ENCODE peak calls at places on chromosomes 12 and 14, in five cellular contexts. G is suprapubic skin, P is IMR-90, N is thoracic aorta, O is MM.1S. J is an unnamed sample.

GRCh38 chr12:76460807-76461206 is 98.8 kb downstream of the OSBPL8 start:
- DNase-seq in G (no peak), P (no peak), N (no peak), O (no peak), J (no peak)

GRCh38 chr14:99604766-99605298 is 825 bp upstream of the CCDC85C start:
- DNase-seq in G (no peak), P (peak; percentile 33), N (no peak), O (peak; percentile 11), J (peak; percentile 80)

GRCh38 chr14:91796622-91797347 is 64.9 kb upstream of the CATSPERB start:
- DNase-seq in G (no peak), P (peak; percentile 28), N (no peak), O (no peak), J (no peak)

GRCh38 chr14:80764496-80764895 is 177.0 kb downstream of the CEP128 start:
- DNase-seq in G (no peak), P (peak; percentile 34), N (no peak), O (no peak), J (no peak)

GRCh38 chr12:122519418-122519817 is 7.3 kb downstream of the RSRC2 start:
- DNase-seq in G (no peak), P (no peak), N (no peak), O (no peak), J (no peak)

GRCh38 chr12:1594045-1594294 is 411 bp downstream of the FBXL14 start:
- DNase-seq in G (no peak), P (no peak), N (no peak), O (peak; percentile 76), J (peak; percentile 88)

GRCh38 chr12:126347421-126347820 is 1282.2 kb downstream of the AACS start:
- DNase-seq in G (no peak), P (no peak), N (no peak), O (no peak), J (no peak)

GRCh38 chr12:109020136-109020535 is 732 bp downstream of the SVOP start:
- DNase-seq in G (no peak), P (no peak), N (no peak), O (no peak), J (no peak)

GRCh38 chr12:100715976-100716657 is 78.5 kb upstream of the ANO4 start:
- DNase-seq in G (no peak), P (no peak), N (no peak), O (no peak), J (no peak)

GRCh38 chr12:52182456-52182855 is 9.4 kb downstream of the KRT80 start:
- DNase-seq in G (no peak), P (peak; percentile 23), N (no peak), O (no peak), J (no peak)

GRCh38 chr14:58296731-58297130 is 1.6 kb upstream of the ARID4A start:
- DNase-seq in G (no peak), P (peak; percentile 29), N (no peak), O (no peak), J (no peak)

GRCh38 chr14:59098377-59098776 is 90.1 kb upstream of the DAAM1 start:
- DNase-seq in G (no peak), P (peak; percentile 98), N (no peak), O (no peak), J (no peak)

GRCh38 chr14:23539209-23539866 is 12.2 kb downstream of the ZFHX2 start:
- DNase-seq in G (no peak), P (peak; percentile 28), N (no peak), O (peak; percentile 15), J (no peak)

GRCh38 chr14:67503331-67503730 is 14.8 kb upstream of the TMEM229B start:
- DNase-seq in G (no peak), P (no peak), N (no peak), O (no peak), J (no peak)

GRCh38 chr14:23827100-23827892 is 126.3 kb upstream of the DHRS4 start:
- DNase-seq in G (no peak), P (no peak), N (no peak), O (no peak), J (no peak)

GRCh38 chr14:32370720-32371119 is 41.6 kb downstream of the AKAP6 start:
- DNase-seq in G (no peak), P (peak; percentile 89), N (no peak), O (no peak), J (no peak)

GRCh38 chr14:59728294-59728693 is 142.3 kb downstream of the RTN1 start:
- DNase-seq in G (no peak), P (no peak), N (no peak), O (no peak), J (no peak)

GRCh38 chr14:93759781-93760307 is 28.4 kb downstream of the PRIMA1 start:
- DNase-seq in G (no peak), P (no peak), N (peak; percentile 21), O (no peak), J (no peak)

GRCh38 chr12:105253882-105254513 is 18.0 kb upstream of the APPL2 start:
- DNase-seq in G (no peak), P (peak; percentile 73), N (no peak), O (no peak), J (no peak)

GRCh38 chr14:52876311-52876710 is 74.5 kb downstream of the FERMT2 start:
- DNase-seq in G (no peak), P (peak; percentile 77), N (no peak), O (no peak), J (no peak)

GRCh38 chr12:93790472-93791152 is 113.4 kb downstream of the CRADD start:
- DNase-seq in G (no peak), P (peak; percentile 89), N (no peak), O (no peak), J (no peak)

GRCh38 chr12:82874935-82875334 is 188.2 kb downstream of the TMTC2 start:
- DNase-seq in G (no peak), P (peak; percentile 67), N (no peak), O (no peak), J (no peak)

GRCh38 chr14:28301179-28301578 is 465.4 kb upstream of the FOXG1 start:
- DNase-seq in G (no peak), P (no peak), N (no peak), O (no peak), J (no peak)

GRCh38 chr12:24861751-24862575 is 86.9 kb downstream of the BCAT1 start:
- DNase-seq in G (no peak), P (peak; percentile 25), N (no peak), O (peak; percentile 73), J (no peak)

GRCh38 chr12:123897221-123897620 is 75.4 kb downstream of the CCDC92 start:
- DNase-seq in G (no peak), P (peak; percentile 72), N (no peak), O (no peak), J (no peak)

GRCh38 chr14:61381589-61381988 is 60.2 kb downstream of the PRKCH start:
- DNase-seq in G (no peak), P (no peak), N (no peak), O (no peak), J (peak; percentile 70)

GRCh38 chr12:118404876-118405521 is 28.6 kb downstream of the SUDS3 start:
- DNase-seq in G (no peak), P (peak; percentile 68), N (peak; percentile 36), O (peak; percentile 45), J (no peak)

GRCh38 chr12:59429766-59430165 is 166.1 kb upstream of the SLC16A7 start:
- DNase-seq in G (no peak), P (peak; percentile 65), N (no peak), O (no peak), J (no peak)

GRCh38 chr14:31992051-31992450 is 85.1 kb upstream of the ARHGAP5 start:
- DNase-seq in G (no peak), P (peak; percentile 40), N (no peak), O (no peak), J (no peak)

GRCh38 chr12:67881565-67881964 is 107.7 kb upstream of the IFNG-AS1 start:
- DNase-seq in G (no peak), P (no peak), N (no peak), O (no peak), J (no peak)

GRCh38 chr12:131983026-131983425 is 33.3 kb downstream of the EP400 start:
- DNase-seq in G (no peak), P (no peak), N (no peak), O (no peak), J (no peak)
- TF ChIP-seq CTCF in G (no peak), P (no peak), N (no peak), O (no peak), J (no peak)

GRCh38 chr12:132924356-132924755 is 31.8 kb downstream of the ZNF605 start:
- DNase-seq in G (no peak), P (no peak), N (no peak), O (no peak), J (no peak)

GRCh38 chr12:132923356-132923909 is 32.7 kb downstream of the ZNF605 start:
- DNase-seq in G (no peak), P (no peak), N (no peak), O (no peak), J (no peak)

GRCh38 chr12:132918680-132919079 is 31.3 kb upstream of the CHFR start:
- DNase-seq in G (no peak), P (no peak), N (no peak), O (no peak), J (no peak)

GRCh38 chr12:132925597-132926416 is 30.3 kb downstream of the ZNF605 start:
- DNase-seq in G (no peak), P (no peak), N (no peak), O (no peak), J (no peak)

DNA sequence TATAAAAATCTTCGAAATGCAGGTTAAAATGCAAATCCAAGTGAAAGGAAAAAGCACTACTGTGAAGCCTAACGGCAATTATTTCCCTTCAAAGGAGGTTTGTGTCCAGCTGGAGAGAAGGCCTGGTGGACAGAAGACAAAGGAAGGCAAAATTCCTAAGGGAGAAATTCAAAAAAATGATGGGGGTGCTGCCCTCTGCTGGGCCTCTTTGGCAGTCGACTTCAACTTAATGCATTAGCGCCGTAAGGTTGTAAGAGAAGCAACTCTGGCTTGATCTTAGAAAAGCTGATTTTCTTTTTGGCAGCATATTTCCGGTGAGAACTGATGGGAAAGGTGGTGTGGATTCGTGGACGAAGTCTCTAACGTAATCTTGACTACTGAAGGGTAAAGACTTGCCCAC is 34.3 kb upstream of the CHFR start:
- DNase-seq in G (no peak), P (no peak), N (no peak), O (no peak), J (no peak)
- H3K9me3 ChIP-seq in G (peaks cover 87% of the 10 kb centered on the region), P (peaks cover 87% of the 10 kb centered on the region), N (peaks cover 95% of the 10 kb centered on the region), O (no peaks in the 10 kb centered on the region), J (peaks cover 92% of the 10 kb centered on the region)

GRCh38 chr12:120696599-120696998 is 9.7 kb downstream of the MLEC start:
- DNase-seq in G (no peak), P (no peak), N (no peak), O (no peak), J (no peak)
- H3K4me1 ChIP-seq in G (peaks cover 9% of the 10 kb centered on the region), P (peaks cover 3% of the 10 kb centered on the region), N (peaks cover 14% of the 10 kb centered on the region), O (no peaks in the 10 kb centered on the region), J (peaks cover 12% of the 10 kb centered on the region)

DNA sequence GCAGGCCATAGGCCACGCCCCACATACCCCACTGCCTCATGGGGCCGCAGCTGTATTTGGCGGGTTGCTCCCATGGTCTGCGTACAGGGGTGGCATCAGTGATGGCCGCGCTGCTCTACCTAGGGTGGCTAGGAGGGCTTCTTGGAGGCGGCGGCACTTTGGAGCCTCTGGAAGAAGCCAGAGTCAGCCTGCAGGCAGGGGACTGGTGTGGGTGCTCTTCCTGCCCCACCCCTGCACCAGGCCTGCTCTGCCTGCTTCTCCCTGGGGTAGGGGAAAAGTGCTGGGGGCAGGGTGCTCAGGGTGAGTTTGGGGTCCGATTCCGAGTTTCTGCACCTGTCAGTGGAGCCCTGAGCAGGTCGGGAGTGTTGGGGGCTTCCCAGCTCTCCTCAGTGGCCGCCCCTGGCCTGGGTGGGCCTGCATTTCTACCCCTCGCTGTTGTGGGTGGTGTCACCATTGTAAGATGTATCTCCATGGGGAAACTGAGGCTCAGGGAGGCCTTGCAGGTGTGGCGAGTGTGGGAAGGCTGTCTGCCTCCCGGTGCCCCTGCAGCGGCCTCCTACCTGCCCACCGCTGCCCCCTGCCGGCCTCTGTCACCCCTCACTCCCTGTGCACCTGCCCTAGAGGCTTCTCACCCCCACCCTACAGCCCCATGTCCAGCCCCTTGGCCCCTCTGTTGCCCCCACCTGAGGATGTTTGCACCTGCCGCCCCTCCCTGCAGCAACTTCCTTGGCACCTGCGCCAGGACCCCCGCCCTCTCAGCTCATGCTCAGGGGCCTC is 5.5 kb downstream of the CEP170B start:
- DNase-seq in G (peak; percentile 64), P (no peak), N (no peak), O (no peak), J (peak; percentile 69)
- TF ChIP-seq CTCF in G (no peak), P (peak; percentile 40), N (peak; percentile 11), O (peak; percentile 24), J (peak; percentile 32)

J was measured in upper lobe of right lung.